ENCODE peak calls at places on chromosomes 3 and 15, in six cellular contexts. F is WERI-Rb-1, A is IMR-90, W is heart right ventricle, C is left lung, V is SJSA1. Q is an unnamed sample. For H3K36me3 and H3K9me3, the result is how much of the 10 kb centered on the place peaks cover.

GRCh38 chr3:9808345-9809037 is 1.6 kb upstream of the TTLL3 start:
- DNase-seq in F (peak), V (peak), A (peak), C (peak), W (no peak), Q (no peak)

GRCh38 chr3:98662699-98663098 is 69.3 kb upstream of the CPOX start:
- DNase-seq in W (no peak), F (no peak), V (no peak), C (no peak), A (no peak), Q (no peak)

GRCh38 chr3:111236833-111237713 is 165.5 kb downstream of the NECTIN3 start:
- DNase-seq in W (no peak), F (no peak), C (no peak), V (peak), A (peak), Q (peak)

GRCh38 chr3:134232146-134232545 is 18.5 kb downstream of the RYK start:
- DNase-seq in A (peak), F (peak), V (peak), W (no peak), C (no peak), Q (no peak)

GRCh38 chr3:188205992-188206416 is 52.0 kb downstream of the LPP start:
- DNase-seq in A (no peak), C (no peak), F (peak), V (no peak), W (no peak), Q (no peak)

GRCh38 chr3:66397745-66398144 is 103.1 kb downstream of the LRIG1 start:
- DNase-seq in F (no peak), W (no peak), A (peak), V (no peak), C (peak), Q (no peak)

GRCh38 chr15:92395176-92395521 is 1.5 kb downstream of the ST8SIA2 start:
- DNase-seq in F (no peak), C (no peak), W (no peak), V (no peak), A (no peak), Q (no peak)

GRCh38 chr3:114606336-114606735 is 312.5 kb downstream of the TIGIT start:
- DNase-seq in F (no peak), W (no peak), A (no peak), V (no peak), C (no peak), Q (no peak)

GRCh38 chr3:160935413-160936095 is 169.6 kb downstream of the B3GALNT1 start:
- DNase-seq in C (no peak), A (no peak), F (no peak), W (no peak), V (no peak), Q (no peak)

GRCh38 chr3:33980252-33980651 is 181.8 kb downstream of the PDCD6IP start:
- DNase-seq in W (no peak), F (no peak), C (no peak), A (peak), V (peak), Q (peak)

GRCh38 chr15:68210821-68211655 is 5.9 kb upstream of the CALML4 start:
- DNase-seq in F (peak), W (peak), A (peak), C (peak), V (no peak), Q (peak)

GRCh38 chr3:64079369-64080160 is 56.3 kb upstream of the PSMD6 start:
- DNase-seq in W (no peak), F (no peak), V (no peak), C (no peak), A (peak), Q (no peak)

GRCh38 chr15:72389231-72389630 is 8.9 kb upstream of the TMEM202 start:
- DNase-seq in C (no peak), W (no peak), V (no peak), F (no peak), A (peak), Q (peak)

GRCh38 chr3:140845878-140846277 is 95.8 kb upstream of the SLC25A36 start:
- DNase-seq in C (no peak), A (no peak), W (no peak), V (no peak), F (no peak), Q (no peak)

GRCh38 chr15:39354188-39354587 is 226.7 kb upstream of the THBS1 start:
- DNase-seq in A (no peak), C (no peak), F (no peak), W (no peak), V (no peak), Q (no peak)

GRCh38 chr15:54575586-54575985 is 597.3 kb downstream of the UNC13C start:
- DNase-seq in V (no peak), W (no peak), A (no peak), C (no peak), F (no peak), Q (no peak)

GRCh38 chr3:87191175-87191574 is 35.9 kb upstream of the CHMP2B start:
- DNase-seq in C (no peak), F (no peak), V (no peak), A (no peak), W (no peak), Q (peak)

GRCh38 chr3:161035711-161036110 is 69.4 kb downstream of the B3GALNT1 start:
- DNase-seq in A (no peak), V (peak), C (no peak), W (no peak), F (no peak), Q (no peak)

GRCh38 chr3:125261031-125261430 is 48.5 kb upstream of the SLC12A8 start:
- DNase-seq in A (no peak), F (no peak), W (no peak), V (no peak), C (no peak), Q (no peak)

GRCh38 chr3:132972333-132972732 is 65.9 kb upstream of the TMEM108 start:
- DNase-seq in W (no peak), A (peak), V (no peak), C (no peak), F (no peak), Q (no peak)

GRCh38 chr3:146256851-146257486 is 6.1 kb upstream of the PLSCR4 start:
- DNase-seq in A (peak), V (no peak), C (peak), F (no peak), W (no peak), Q (peak)

GRCh38 chr15:64343222-64343621 is 12.8 kb downstream of the CSNK1G1 start:
- DNase-seq in W (no peak), F (no peak), C (no peak), A (peak), V (no peak), Q (no peak)
- H3K4me3 ChIP-seq in W (no peak), F (no peak), C (no peak), A (no peak), V (no peak), Q (no peak)

GRCh38 chr3:183524476-183524875 is 31.0 kb downstream of the KLHL6 start:
- DNase-seq in F (no peak), W (no peak), V (no peak), A (no peak), C (no peak), Q (no peak)
- H3K36me3 ChIP-seq in F (under half), W (under half), V (under half), A (under half), C (under half), Q (under half)

DNA sequence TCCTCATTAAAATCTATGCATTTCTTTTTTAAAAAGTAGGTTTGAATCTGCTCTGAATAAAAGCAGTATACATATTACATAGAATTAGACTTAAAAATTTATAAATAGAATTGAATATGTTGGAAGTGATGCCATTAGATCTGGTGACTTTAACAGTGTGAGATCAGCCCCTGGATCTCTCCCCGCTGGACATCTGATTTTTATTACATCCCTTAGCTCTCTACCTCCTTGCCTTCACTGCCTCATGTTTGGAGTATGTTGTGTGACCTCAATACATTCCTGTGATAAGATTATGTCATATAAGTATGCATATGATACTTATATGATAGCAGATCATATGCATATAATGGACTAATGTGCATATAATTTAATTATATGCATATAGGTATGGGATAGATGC is 643.4 kb upstream of the NR2F2 start:
- DNase-seq in W (no peak), C (no peak), F (no peak), V (no peak), A (peak), Q (no peak)
- H3K9me3 ChIP-seq in W (under half), C (under half), F (under half), V (under half), A (under half), Q (under half)

DNA sequence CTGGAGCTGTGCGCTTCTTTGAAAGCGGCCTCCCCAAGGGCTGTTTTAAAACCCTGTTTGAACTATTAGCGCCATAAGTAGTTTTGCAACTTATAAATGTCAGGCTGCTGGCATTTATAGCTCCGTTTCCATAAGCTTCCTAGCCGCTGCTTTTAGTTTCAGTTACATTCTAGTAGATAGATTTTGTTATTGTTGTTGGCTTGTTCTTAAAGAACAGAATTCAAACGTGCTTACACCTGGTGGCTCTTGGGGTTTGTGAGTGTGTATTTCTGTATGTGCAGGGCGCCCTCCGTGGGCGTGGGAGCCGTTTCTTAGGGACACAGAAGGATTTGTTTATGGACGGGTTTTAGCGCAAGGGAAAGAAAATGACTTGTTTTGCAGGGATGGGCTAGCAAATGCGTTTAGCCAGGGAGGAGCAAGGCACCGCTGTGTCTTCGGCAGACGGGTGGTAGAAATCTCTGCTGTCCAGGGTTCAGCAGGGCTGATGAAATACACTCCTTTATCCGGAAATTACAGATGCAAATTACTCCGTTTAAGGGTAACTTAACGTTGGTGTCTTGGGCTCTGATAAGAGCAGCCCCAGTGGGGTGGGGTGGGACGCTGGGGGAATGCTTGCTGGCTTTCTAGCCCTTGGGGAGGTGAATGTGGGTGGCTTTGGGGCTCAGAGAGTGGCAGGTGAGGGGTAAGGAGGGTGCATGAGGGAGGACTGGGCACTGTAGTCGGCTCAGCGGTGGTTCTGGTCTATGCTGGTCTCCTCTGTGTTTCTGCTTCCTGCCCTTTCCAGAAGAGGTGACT is 701 bp downstream of the SV2B start:
- DNase-seq in C (no peak), A (peak), V (peak), W (no peak), F (no peak), Q (no peak)
- H3K4me3 ChIP-seq in C (peak), A (peak), V (peak), W (peak), F (peak), Q (peak)

GRCh38 chr3:121924734-121925133 is 30.5 kb downstream of the SLC15A2 start:
- DNase-seq in F (no peak), W (no peak), V (no peak), A (no peak), C (no peak), Q (no peak)

DNA sequence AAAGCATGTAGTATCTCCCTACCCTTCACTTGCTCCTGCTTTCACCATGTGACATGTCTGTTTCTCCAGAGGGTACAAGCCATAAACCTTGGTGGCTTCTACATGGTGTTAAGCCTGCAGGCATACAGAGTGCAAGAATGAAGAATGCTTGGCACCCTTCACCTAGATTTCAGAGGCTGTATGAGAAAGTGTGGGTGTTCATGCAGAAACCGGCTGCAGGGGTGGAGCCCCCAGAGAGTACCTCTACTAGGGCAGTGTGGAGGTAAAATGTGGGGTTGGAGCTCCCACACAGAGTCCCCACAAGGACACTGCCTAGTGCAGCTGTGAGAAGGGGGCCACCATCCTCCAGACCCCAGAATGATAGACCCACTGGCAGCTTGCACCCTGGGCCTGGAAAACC is 32.2 kb downstream of the SLC15A2 start:
- DNase-seq in W (no peak), F (no peak), C (no peak), V (no peak), A (no peak), Q (no peak)
- H3K36me3 ChIP-seq in W (under half), F (under half), C (under half), V (under half), A (under half), Q (under half)

DNA sequence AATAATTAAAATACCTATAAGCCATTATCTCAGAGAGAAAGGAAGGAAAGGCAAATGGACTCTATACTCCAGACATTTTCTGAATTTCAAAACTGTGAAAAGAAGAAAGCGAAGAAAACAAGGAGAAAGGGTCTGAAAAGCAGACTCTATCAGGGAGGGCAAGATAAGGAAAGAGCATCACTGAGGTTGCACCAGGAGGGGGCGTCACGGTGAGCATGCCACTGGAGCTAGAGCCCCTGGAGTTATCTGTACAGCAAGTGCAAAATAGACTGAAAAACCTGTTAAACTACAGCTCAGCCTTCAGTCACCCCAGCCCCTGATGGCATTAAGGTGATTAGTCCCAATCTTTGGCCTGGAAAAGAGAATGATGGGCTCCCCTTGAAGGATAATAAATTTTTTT is 514.3 kb downstream of the GABRG3 start:
- DNase-seq in A (no peak), C (no peak), W (no peak), V (no peak), F (no peak), Q (no peak)
- H3K9me3 ChIP-seq in A (under half), C (under half), W (under half), V (under half), F (under half), Q (under half)

GRCh38 chr15:89409184-89409992 is 74.8 kb upstream of the POLG start:
- DNase-seq in W (no peak), A (no peak), V (no peak), C (no peak), F (no peak), Q (no peak)
- H3K4me3 ChIP-seq in W (peak), A (no peak), V (no peak), C (peak), F (no peak), Q (no peak)

DNA sequence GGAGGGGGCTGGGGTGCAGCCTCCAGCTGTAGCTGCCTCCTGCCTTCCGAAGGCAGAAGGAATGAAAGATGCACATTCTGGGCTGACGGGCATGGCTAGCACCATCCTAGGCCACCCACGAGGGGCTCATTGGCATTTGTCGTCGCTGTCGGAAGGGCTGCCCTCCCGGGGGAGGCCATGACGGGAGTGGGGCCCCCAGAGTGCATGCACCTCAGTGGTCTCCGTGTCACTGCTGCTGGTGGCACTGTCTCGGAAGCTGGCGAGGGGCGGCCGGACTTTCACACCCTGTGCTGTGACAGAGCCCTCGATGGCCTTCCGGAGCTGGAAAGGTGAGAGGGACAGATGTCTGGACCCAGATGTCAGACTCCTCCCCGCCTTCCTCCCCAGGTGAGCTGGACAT is 9.1 kb downstream of the FAM131A start:
- DNase-seq in C (peak), W (no peak), F (no peak), A (no peak), V (no peak), Q (no peak)
- H3K36me3 ChIP-seq in C (under half), W (under half), F (under half), A (under half), V (under half), Q (under half)

GRCh38 chr15:98051734-98052133 is 91.2 kb downstream of the ARRDC4 start:
- DNase-seq in C (no peak), W (no peak), F (no peak), V (no peak), A (no peak), Q (no peak)

GRCh38 chr15:98062869-98063268 is 102.4 kb downstream of the ARRDC4 start:
- DNase-seq in F (no peak), C (no peak), V (no peak), A (no peak), W (no peak), Q (no peak)

GRCh38 chr15:98063311-98063710 is 102.8 kb downstream of the ARRDC4 start:
- DNase-seq in F (no peak), C (no peak), W (no peak), V (no peak), A (no peak), Q (no peak)

DNA sequence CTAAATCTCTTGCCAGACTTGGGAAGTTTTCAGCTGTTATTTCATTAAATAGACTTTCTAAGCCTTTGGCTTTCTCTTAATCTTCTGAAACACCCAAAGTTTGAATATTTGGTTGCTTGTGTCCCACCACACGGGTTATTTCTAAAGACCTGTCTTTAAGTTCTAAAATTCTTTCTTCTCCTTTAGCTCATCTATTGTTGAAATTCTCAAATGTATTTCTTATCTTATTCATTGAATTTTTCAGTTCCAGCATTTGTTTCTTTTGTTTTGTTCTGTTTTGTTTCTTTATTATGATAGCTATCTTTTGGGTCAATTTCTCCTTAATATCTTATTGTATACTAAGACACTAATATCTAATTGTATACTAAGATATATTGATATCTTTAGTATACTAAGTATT is 97.0 kb downstream of the ARRDC4 start:
- DNase-seq in F (no peak), A (no peak), C (no peak), V (no peak), W (no peak), Q (no peak)
- H3K9me3 ChIP-seq in F (under half), A (under half), C (under half), V (under half), W (under half), Q (under half)

Q was measured in MG63.